ENCODE peak calls at places on chromosome 12, in seven cellular contexts. One of them, this sample, is unnamed.

GRCh38 chr12:121806556-121807308 is 2.9 kb downstream of the SETD1B start:
- DNase-seq in dermis blood vessel endothelial cell: no peak
- DNase-seq in NCI-H1930: no peak
- DNase-seq in mucosa of gallbladder: no peak
- DNase-seq in heart left ventricle: peak
- DNase-seq in stimulated activated CD4-positive, alpha-beta T cell treated with anti-CD3 and anti-CD28 coated beads, Interleukin-1b, Interleukin-23, amount 100 ng/mL, for 48 hours: no peak
- DNase-seq in pulmonary artery endothelial cell: no peak
- DNase-seq in this sample: no peak

GRCh38 chr12:46445551-46446235 is 73.1 kb upstream of the SLC38A2 start:
- DNase-seq in stimulated activated CD4-positive, alpha-beta T cell treated with anti-CD3 and anti-CD28 coated beads, Interleukin-1b, Interleukin-23, amount 100 ng/mL, for 48 hours: no peak
- DNase-seq in NCI-H1930: no peak
- DNase-seq in mucosa of gallbladder: no peak
- DNase-seq in pulmonary artery endothelial cell: no peak
- DNase-seq in heart left ventricle: no peak
- DNase-seq in dermis blood vessel endothelial cell: peak
- DNase-seq in this sample: no peak

GRCh38 chr12:25276199-25276937 is 25.6 kb upstream of the KRAS start:
- DNase-seq in stimulated activated CD4-positive, alpha-beta T cell treated with anti-CD3 and anti-CD28 coated beads, Interleukin-1b, Interleukin-23, amount 100 ng/mL, for 48 hours: peak
- DNase-seq in NCI-H1930: peak
- DNase-seq in dermis blood vessel endothelial cell: peak
- DNase-seq in mucosa of gallbladder: peak
- DNase-seq in pulmonary artery endothelial cell: peak
- DNase-seq in heart left ventricle: no peak
- DNase-seq in this sample: peak

GRCh38 chr12:100826323-100826722 is 31.7 kb downstream of the ANO4 start:
- DNase-seq in dermis blood vessel endothelial cell: peak
- DNase-seq in pulmonary artery endothelial cell: no peak
- DNase-seq in mucosa of gallbladder: peak
- DNase-seq in heart left ventricle: peak
- DNase-seq in NCI-H1930: no peak
- DNase-seq in stimulated activated CD4-positive, alpha-beta T cell treated with anti-CD3 and anti-CD28 coated beads, Interleukin-1b, Interleukin-23, amount 100 ng/mL, for 48 hours: peak
- DNase-seq in this sample: no peak

GRCh38 chr12:53751336-53752191 is at the start of gene CISTR:
- DNase-seq in pulmonary artery endothelial cell: no peak
- DNase-seq in mucosa of gallbladder: no peak
- DNase-seq in heart left ventricle: peak
- DNase-seq in NCI-H1930: no peak
- DNase-seq in dermis blood vessel endothelial cell: no peak
- DNase-seq in stimulated activated CD4-positive, alpha-beta T cell treated with anti-CD3 and anti-CD28 coated beads, Interleukin-1b, Interleukin-23, amount 100 ng/mL, for 48 hours: no peak
- DNase-seq in this sample: no peak

GRCh38 chr12:51323317-51323960 is 535 bp downstream of the BIN2 start:
- DNase-seq in pulmonary artery endothelial cell: no peak
- DNase-seq in NCI-H1930: no peak
- DNase-seq in heart left ventricle: no peak
- DNase-seq in mucosa of gallbladder: no peak
- DNase-seq in dermis blood vessel endothelial cell: no peak
- DNase-seq in stimulated activated CD4-positive, alpha-beta T cell treated with anti-CD3 and anti-CD28 coated beads, Interleukin-1b, Interleukin-23, amount 100 ng/mL, for 48 hours: peak
- DNase-seq in this sample: no peak

GRCh38 chr12:112977641-112978040 is 678 bp upstream of the OAS2 start:
- DNase-seq in stimulated activated CD4-positive, alpha-beta T cell treated with anti-CD3 and anti-CD28 coated beads, Interleukin-1b, Interleukin-23, amount 100 ng/mL, for 48 hours: no peak
- DNase-seq in pulmonary artery endothelial cell: no peak
- DNase-seq in NCI-H1930: no peak
- DNase-seq in dermis blood vessel endothelial cell: peak
- DNase-seq in heart left ventricle: no peak
- DNase-seq in mucosa of gallbladder: no peak
- DNase-seq in this sample: no peak

GRCh38 chr12:25769076-25769945 is 189.2 kb upstream of the RASSF8 start:
- DNase-seq in mucosa of gallbladder: no peak
- DNase-seq in pulmonary artery endothelial cell: no peak
- DNase-seq in stimulated activated CD4-positive, alpha-beta T cell treated with anti-CD3 and anti-CD28 coated beads, Interleukin-1b, Interleukin-23, amount 100 ng/mL, for 48 hours: no peak
- DNase-seq in dermis blood vessel endothelial cell: peak
- DNase-seq in heart left ventricle: no peak
- DNase-seq in NCI-H1930: no peak
- DNase-seq in this sample: no peak

GRCh38 chr12:1660304-1661187 is 30.3 kb upstream of the ADIPOR2 start:
- DNase-seq in pulmonary artery endothelial cell: peak
- DNase-seq in stimulated activated CD4-positive, alpha-beta T cell treated with anti-CD3 and anti-CD28 coated beads, Interleukin-1b, Interleukin-23, amount 100 ng/mL, for 48 hours: peak
- DNase-seq in mucosa of gallbladder: peak
- DNase-seq in heart left ventricle: no peak
- DNase-seq in dermis blood vessel endothelial cell: peak
- DNase-seq in NCI-H1930: no peak
- DNase-seq in this sample: no peak

GRCh38 chr12:123614531-123614930 is 12.6 kb downstream of the DDX55 start:
- DNase-seq in pulmonary artery endothelial cell: no peak
- DNase-seq in NCI-H1930: no peak
- DNase-seq in dermis blood vessel endothelial cell: no peak
- DNase-seq in mucosa of gallbladder: no peak
- DNase-seq in stimulated activated CD4-positive, alpha-beta T cell treated with anti-CD3 and anti-CD28 coated beads, Interleukin-1b, Interleukin-23, amount 100 ng/mL, for 48 hours: no peak
- DNase-seq in heart left ventricle: peak
- DNase-seq in this sample: no peak

GRCh38 chr12:124683330-124683662 is 115.9 kb upstream of the NCOR2 start:
- DNase-seq in mucosa of gallbladder: peak
- DNase-seq in stimulated activated CD4-positive, alpha-beta T cell treated with anti-CD3 and anti-CD28 coated beads, Interleukin-1b, Interleukin-23, amount 100 ng/mL, for 48 hours: no peak
- DNase-seq in dermis blood vessel endothelial cell: no peak
- DNase-seq in NCI-H1930: no peak
- DNase-seq in pulmonary artery endothelial cell: no peak
- DNase-seq in heart left ventricle: no peak
- DNase-seq in this sample: no peak

GRCh38 chr12:1552978-1553471 is 41.4 kb downstream of the FBXL14 start:
- DNase-seq in heart left ventricle: no peak
- DNase-seq in stimulated activated CD4-positive, alpha-beta T cell treated with anti-CD3 and anti-CD28 coated beads, Interleukin-1b, Interleukin-23, amount 100 ng/mL, for 48 hours: no peak
- DNase-seq in dermis blood vessel endothelial cell: no peak
- DNase-seq in NCI-H1930: no peak
- DNase-seq in pulmonary artery endothelial cell: no peak
- DNase-seq in mucosa of gallbladder: no peak
- DNase-seq in this sample: no peak

GRCh38 chr12:15788266-15789214 is 648 bp downstream of the EPS8 start:
- DNase-seq in heart left ventricle: peak
- DNase-seq in dermis blood vessel endothelial cell: peak
- DNase-seq in mucosa of gallbladder: peak
- DNase-seq in pulmonary artery endothelial cell: no peak
- DNase-seq in stimulated activated CD4-positive, alpha-beta T cell treated with anti-CD3 and anti-CD28 coated beads, Interleukin-1b, Interleukin-23, amount 100 ng/mL, for 48 hours: no peak
- DNase-seq in NCI-H1930: peak
- DNase-seq in this sample: no peak

GRCh38 chr12:24478254-24478653 is 470.6 kb downstream of the BCAT1 start:
- DNase-seq in mucosa of gallbladder: no peak
- DNase-seq in stimulated activated CD4-positive, alpha-beta T cell treated with anti-CD3 and anti-CD28 coated beads, Interleukin-1b, Interleukin-23, amount 100 ng/mL, for 48 hours: no peak
- DNase-seq in NCI-H1930: no peak
- DNase-seq in pulmonary artery endothelial cell: no peak
- DNase-seq in dermis blood vessel endothelial cell: no peak
- DNase-seq in heart left ventricle: no peak
- DNase-seq in this sample: peak

GRCh38 chr12:6205144-6205539 is 4.9 kb downstream of the CD9 start:
- DNase-seq in heart left ventricle: peak
- DNase-seq in NCI-H1930: no peak
- DNase-seq in stimulated activated CD4-positive, alpha-beta T cell treated with anti-CD3 and anti-CD28 coated beads, Interleukin-1b, Interleukin-23, amount 100 ng/mL, for 48 hours: no peak
- DNase-seq in dermis blood vessel endothelial cell: peak
- DNase-seq in mucosa of gallbladder: no peak
- DNase-seq in pulmonary artery endothelial cell: no peak
- DNase-seq in this sample: no peak

This sample was measured in NCI-H1436 treated with DMSO at 0.1 percent for 48 hours.